ENCODE peak calls at places on chromosomes 12 and 14, in nine cellular contexts. One of them, this sample, is unnamed.

GRCh38 chr12:95599880-95600279 is 48.6 kb upstream of the USP44 start:
- DNase-seq in IMR-90: no peak
- DNase-seq in posterior cingulate gyrus: no peak
- DNase-seq in DND-41: no peak
- DNase-seq in stimulated activated CD4-positive, alpha-beta T cell treated with anti-CD3 and anti-CD28 coated beads, Interleukin-1b, Interleukin-23, amount 100 ng/mL, for 24 hours: no peak
- DNase-seq in brain microvascular endothelial cell: no peak
- DNase-seq in hepatocyte: no peak
- DNase-seq in fibroblast of mammary gland: no peak
- DNase-seq in NCI-H446 treated with DMSO at 0.1 percent for 48 hours: no peak
- DNase-seq in this sample: no peak

GRCh38 chr12:9636807-9637206 is 29.1 kb upstream of the KLRB1 start:
- DNase-seq in stimulated activated CD4-positive, alpha-beta T cell treated with anti-CD3 and anti-CD28 coated beads, Interleukin-1b, Interleukin-23, amount 100 ng/mL, for 24 hours: no peak
- DNase-seq in NCI-H446 treated with DMSO at 0.1 percent for 48 hours: no peak
- DNase-seq in DND-41: no peak
- DNase-seq in hepatocyte: no peak
- DNase-seq in posterior cingulate gyrus: no peak
- DNase-seq in brain microvascular endothelial cell: no peak
- DNase-seq in fibroblast of mammary gland: no peak
- DNase-seq in IMR-90: no peak
- DNase-seq in this sample: no peak

GRCh38 chr12:33440477-33440876 is 858 bp upstream of the SYT10 start:
- DNase-seq in IMR-90: no peak
- DNase-seq in NCI-H446 treated with DMSO at 0.1 percent for 48 hours: no peak
- DNase-seq in hepatocyte: no peak
- DNase-seq in posterior cingulate gyrus: no peak
- DNase-seq in stimulated activated CD4-positive, alpha-beta T cell treated with anti-CD3 and anti-CD28 coated beads, Interleukin-1b, Interleukin-23, amount 100 ng/mL, for 24 hours: no peak
- DNase-seq in brain microvascular endothelial cell: no peak
- DNase-seq in fibroblast of mammary gland: no peak
- DNase-seq in DND-41: no peak
- DNase-seq in this sample: no peak

GRCh38 chr14:56555921-56556570 is 23.6 kb upstream of the TMEM260 start:
- DNase-seq in hepatocyte: peak; percentile 54
- DNase-seq in DND-41: no peak
- DNase-seq in brain microvascular endothelial cell: no peak
- DNase-seq in IMR-90: peak; percentile 43
- DNase-seq in fibroblast of mammary gland: peak; percentile 53
- DNase-seq in stimulated activated CD4-positive, alpha-beta T cell treated with anti-CD3 and anti-CD28 coated beads, Interleukin-1b, Interleukin-23, amount 100 ng/mL, for 24 hours: no peak
- DNase-seq in NCI-H446 treated with DMSO at 0.1 percent for 48 hours: no peak
- DNase-seq in posterior cingulate gyrus: no peak
- DNase-seq in this sample: no peak

GRCh38 chr14:106308839-106309389 is 782.5 kb downstream of the TMEM121 start:
- DNase-seq in DND-41: peak; percentile 83
- DNase-seq in IMR-90: no peak
- DNase-seq in stimulated activated CD4-positive, alpha-beta T cell treated with anti-CD3 and anti-CD28 coated beads, Interleukin-1b, Interleukin-23, amount 100 ng/mL, for 24 hours: peak; percentile 57
- DNase-seq in NCI-H446 treated with DMSO at 0.1 percent for 48 hours: no peak
- DNase-seq in brain microvascular endothelial cell: no peak
- DNase-seq in posterior cingulate gyrus: no peak
- DNase-seq in hepatocyte: no peak
- DNase-seq in fibroblast of mammary gland: peak; percentile 24
- DNase-seq in this sample: no peak

GRCh38 chr12:94379479-94380113 is 80.1 kb downstream of the CEP83 start:
- DNase-seq in stimulated activated CD4-positive, alpha-beta T cell treated with anti-CD3 and anti-CD28 coated beads, Interleukin-1b, Interleukin-23, amount 100 ng/mL, for 24 hours: no peak
- DNase-seq in hepatocyte: no peak
- DNase-seq in posterior cingulate gyrus: no peak
- DNase-seq in fibroblast of mammary gland: no peak
- DNase-seq in DND-41: no peak
- DNase-seq in brain microvascular endothelial cell: no peak
- DNase-seq in NCI-H446 treated with DMSO at 0.1 percent for 48 hours: no peak
- DNase-seq in IMR-90: peak; percentile 12
- DNase-seq in this sample: no peak

GRCh38 chr14:69880051-69880487 is 853 bp downstream of the SMOC1 start:
- DNase-seq in hepatocyte: peak; percentile 28
- DNase-seq in stimulated activated CD4-positive, alpha-beta T cell treated with anti-CD3 and anti-CD28 coated beads, Interleukin-1b, Interleukin-23, amount 100 ng/mL, for 24 hours: no peak
- DNase-seq in posterior cingulate gyrus: no peak
- DNase-seq in fibroblast of mammary gland: peak; percentile 29
- DNase-seq in IMR-90: peak; percentile 29
- DNase-seq in brain microvascular endothelial cell: no peak
- DNase-seq in NCI-H446 treated with DMSO at 0.1 percent for 48 hours: no peak
- DNase-seq in DND-41: no peak
- DNase-seq in this sample: no peak

GRCh38 chr14:100155049-100155621 is 4.3 kb downstream of the DEGS2 start:
- DNase-seq in hepatocyte: peak; percentile 56
- DNase-seq in posterior cingulate gyrus: no peak
- DNase-seq in NCI-H446 treated with DMSO at 0.1 percent for 48 hours: no peak
- DNase-seq in fibroblast of mammary gland: peak; percentile 47
- DNase-seq in DND-41: peak; percentile 49
- DNase-seq in IMR-90: no peak
- DNase-seq in stimulated activated CD4-positive, alpha-beta T cell treated with anti-CD3 and anti-CD28 coated beads, Interleukin-1b, Interleukin-23, amount 100 ng/mL, for 24 hours: no peak
- DNase-seq in brain microvascular endothelial cell: no peak
- DNase-seq in this sample: no peak

GRCh38 chr12:12881495-12881894 is 9.9 kb upstream of the GPRC5A start:
- DNase-seq in stimulated activated CD4-positive, alpha-beta T cell treated with anti-CD3 and anti-CD28 coated beads, Interleukin-1b, Interleukin-23, amount 100 ng/mL, for 24 hours: no peak
- DNase-seq in IMR-90: peak; percentile 79
- DNase-seq in brain microvascular endothelial cell: no peak
- DNase-seq in hepatocyte: no peak
- DNase-seq in posterior cingulate gyrus: no peak
- DNase-seq in fibroblast of mammary gland: peak; percentile 71
- DNase-seq in DND-41: no peak
- DNase-seq in NCI-H446 treated with DMSO at 0.1 percent for 48 hours: no peak
- DNase-seq in this sample: no peak

GRCh38 chr12:1501695-1502440 is 92.5 kb downstream of the FBXL14 start:
- DNase-seq in posterior cingulate gyrus: no peak
- DNase-seq in stimulated activated CD4-positive, alpha-beta T cell treated with anti-CD3 and anti-CD28 coated beads, Interleukin-1b, Interleukin-23, amount 100 ng/mL, for 24 hours: no peak
- DNase-seq in brain microvascular endothelial cell: no peak
- DNase-seq in hepatocyte: no peak
- DNase-seq in DND-41: no peak
- DNase-seq in NCI-H446 treated with DMSO at 0.1 percent for 48 hours: no peak
- DNase-seq in fibroblast of mammary gland: peak; percentile 72
- DNase-seq in IMR-90: no peak
- DNase-seq in this sample: no peak

GRCh38 chr12:29672580-29672979 is 111.2 kb downstream of the TMTC1 start:
- DNase-seq in hepatocyte: no peak
- DNase-seq in IMR-90: no peak
- DNase-seq in NCI-H446 treated with DMSO at 0.1 percent for 48 hours: no peak
- DNase-seq in brain microvascular endothelial cell: no peak
- DNase-seq in DND-41: no peak
- DNase-seq in fibroblast of mammary gland: no peak
- DNase-seq in stimulated activated CD4-positive, alpha-beta T cell treated with anti-CD3 and anti-CD28 coated beads, Interleukin-1b, Interleukin-23, amount 100 ng/mL, for 24 hours: no peak
- DNase-seq in posterior cingulate gyrus: no peak
- DNase-seq in this sample: no peak

GRCh38 chr14:95575820-95576473 is 41.1 kb downstream of the GLRX5 start:
- DNase-seq in posterior cingulate gyrus: no peak
- DNase-seq in brain microvascular endothelial cell: no peak
- DNase-seq in IMR-90: no peak
- DNase-seq in stimulated activated CD4-positive, alpha-beta T cell treated with anti-CD3 and anti-CD28 coated beads, Interleukin-1b, Interleukin-23, amount 100 ng/mL, for 24 hours: no peak
- DNase-seq in hepatocyte: no peak
- DNase-seq in DND-41: no peak
- DNase-seq in fibroblast of mammary gland: no peak
- DNase-seq in NCI-H446 treated with DMSO at 0.1 percent for 48 hours: no peak
- DNase-seq in this sample: no peak

GRCh38 chr12:125148316-125148715 is 83.1 kb downstream of the AACS start:
- DNase-seq in DND-41: no peak
- DNase-seq in fibroblast of mammary gland: no peak
- DNase-seq in NCI-H446 treated with DMSO at 0.1 percent for 48 hours: no peak
- DNase-seq in posterior cingulate gyrus: no peak
- DNase-seq in brain microvascular endothelial cell: no peak
- DNase-seq in hepatocyte: no peak
- DNase-seq in IMR-90: no peak
- DNase-seq in stimulated activated CD4-positive, alpha-beta T cell treated with anti-CD3 and anti-CD28 coated beads, Interleukin-1b, Interleukin-23, amount 100 ng/mL, for 24 hours: no peak
- DNase-seq in this sample: no peak

GRCh38 chr14:50334211-50334610 is 22.1 kb downstream of the DMAC2L start:
- DNase-seq in fibroblast of mammary gland: no peak
- DNase-seq in IMR-90: no peak
- DNase-seq in brain microvascular endothelial cell: no peak
- DNase-seq in DND-41: no peak
- DNase-seq in hepatocyte: no peak
- DNase-seq in stimulated activated CD4-positive, alpha-beta T cell treated with anti-CD3 and anti-CD28 coated beads, Interleukin-1b, Interleukin-23, amount 100 ng/mL, for 24 hours: no peak
- DNase-seq in NCI-H446 treated with DMSO at 0.1 percent for 48 hours: no peak
- DNase-seq in posterior cingulate gyrus: no peak
- DNase-seq in this sample: no peak

GRCh38 chr12:29552324-29552927 is 54.9 kb upstream of the OVCH1 start:
- DNase-seq in brain microvascular endothelial cell: peak; percentile 40
- DNase-seq in hepatocyte: peak; percentile 78
- DNase-seq in stimulated activated CD4-positive, alpha-beta T cell treated with anti-CD3 and anti-CD28 coated beads, Interleukin-1b, Interleukin-23, amount 100 ng/mL, for 24 hours: peak; percentile 30
- DNase-seq in DND-41: peak; percentile 63
- DNase-seq in fibroblast of mammary gland: peak; percentile 70
- DNase-seq in NCI-H446 treated with DMSO at 0.1 percent for 48 hours: peak; percentile 15
- DNase-seq in IMR-90: peak; percentile 61
- DNase-seq in posterior cingulate gyrus: peak; percentile 37
- DNase-seq in this sample: peak; percentile 82

GRCh38 chr12:91889970-91890369 is 255.7 kb downstream of the BTG1 start:
- DNase-seq in hepatocyte: no peak
- DNase-seq in fibroblast of mammary gland: no peak
- DNase-seq in brain microvascular endothelial cell: no peak
- DNase-seq in posterior cingulate gyrus: no peak
- DNase-seq in IMR-90: no peak
- DNase-seq in DND-41: no peak
- DNase-seq in stimulated activated CD4-positive, alpha-beta T cell treated with anti-CD3 and anti-CD28 coated beads, Interleukin-1b, Interleukin-23, amount 100 ng/mL, for 24 hours: no peak
- DNase-seq in NCI-H446 treated with DMSO at 0.1 percent for 48 hours: no peak
- DNase-seq in this sample: no peak

This sample was measured in mesothelial cell of epicardium.